ENCODE peak calls at places on chromosomes 6 and 20, in six cellular contexts. X is neuronal stem cell, J is IMR-90, A is H9, C is mesendoderm, D is H1. N is an unnamed sample.
A peak's percentile ranks its signal among the peaks of the same experiment; 100 is the strongest.

GRCh38 chr6:141986457-141986856 is 146.3 kb upstream of the GJE1 start:
- DNase-seq in X (peak; percentile 21), J (no peak), A (no peak), C (peak; percentile 91), D (no peak), N (no peak)

GRCh38 chr6:168033791-168034190 is 36.3 kb downstream of the KIF25 start:
- DNase-seq in X (no peak), J (no peak), A (no peak), C (no peak), D (no peak), N (no peak)

GRCh38 chr6:5351552-5351951 is 90.2 kb downstream of the FARS2 start:
- DNase-seq in X (no peak), J (no peak), A (no peak), C (no peak), D (no peak), N (no peak)

GRCh38 chr6:9554806-9555205 is 860.1 kb downstream of the TFAP2A start:
- DNase-seq in X (no peak), J (no peak), A (no peak), C (no peak), D (no peak), N (peak; percentile 16)

GRCh38 chr20:62774762-62775161 is 21.5 kb upstream of the MRGBP start:
- DNase-seq in X (no peak), J (no peak), A (no peak), C (no peak), D (no peak), N (no peak)

GRCh38 chr6:44086931-44087574 is 40.2 kb downstream of the MRPL14 start:
- DNase-seq in X (no peak), J (no peak), A (no peak), C (no peak), D (no peak), N (no peak)

GRCh38 chr6:100461273-100461919 is 3.3 kb downstream of the SIM1 start:
- DNase-seq in X (peak; percentile 59), J (no peak), A (peak; percentile 69), C (peak; percentile 60), D (peak; percentile 76), N (peak; percentile 41)

GRCh38 chr20:52056203-52057062 is 135.1 kb downstream of the ZFP64 start:
- DNase-seq in X (no peak), J (peak; percentile 95), A (no peak), C (no peak), D (no peak), N (peak; percentile 54)

GRCh38 chr6:146388736-146389364 is 154.8 kb upstream of the RAB32 start:
- DNase-seq in X (peak; percentile 73), J (no peak), A (no peak), C (no peak), D (no peak), N (no peak)

GRCh38 chr6:159951772-159952171 is 17.1 kb upstream of the IGF2R start:
- DNase-seq in X (no peak), J (no peak), A (no peak), C (no peak), D (no peak), N (no peak)

GRCh38 chr20:57440678-57441509 is 49.7 kb downstream of the RBM38 start:
- DNase-seq in X (no peak), J (peak; percentile 66), A (peak; percentile 53), C (peak; percentile 52), D (no peak), N (no peak)

GRCh38 chr20:53468583-53468982 is 125.1 kb downstream of the ZNF217 start:
- DNase-seq in X (no peak), J (no peak), A (no peak), C (no peak), D (no peak), N (peak; percentile 9)

DNA sequence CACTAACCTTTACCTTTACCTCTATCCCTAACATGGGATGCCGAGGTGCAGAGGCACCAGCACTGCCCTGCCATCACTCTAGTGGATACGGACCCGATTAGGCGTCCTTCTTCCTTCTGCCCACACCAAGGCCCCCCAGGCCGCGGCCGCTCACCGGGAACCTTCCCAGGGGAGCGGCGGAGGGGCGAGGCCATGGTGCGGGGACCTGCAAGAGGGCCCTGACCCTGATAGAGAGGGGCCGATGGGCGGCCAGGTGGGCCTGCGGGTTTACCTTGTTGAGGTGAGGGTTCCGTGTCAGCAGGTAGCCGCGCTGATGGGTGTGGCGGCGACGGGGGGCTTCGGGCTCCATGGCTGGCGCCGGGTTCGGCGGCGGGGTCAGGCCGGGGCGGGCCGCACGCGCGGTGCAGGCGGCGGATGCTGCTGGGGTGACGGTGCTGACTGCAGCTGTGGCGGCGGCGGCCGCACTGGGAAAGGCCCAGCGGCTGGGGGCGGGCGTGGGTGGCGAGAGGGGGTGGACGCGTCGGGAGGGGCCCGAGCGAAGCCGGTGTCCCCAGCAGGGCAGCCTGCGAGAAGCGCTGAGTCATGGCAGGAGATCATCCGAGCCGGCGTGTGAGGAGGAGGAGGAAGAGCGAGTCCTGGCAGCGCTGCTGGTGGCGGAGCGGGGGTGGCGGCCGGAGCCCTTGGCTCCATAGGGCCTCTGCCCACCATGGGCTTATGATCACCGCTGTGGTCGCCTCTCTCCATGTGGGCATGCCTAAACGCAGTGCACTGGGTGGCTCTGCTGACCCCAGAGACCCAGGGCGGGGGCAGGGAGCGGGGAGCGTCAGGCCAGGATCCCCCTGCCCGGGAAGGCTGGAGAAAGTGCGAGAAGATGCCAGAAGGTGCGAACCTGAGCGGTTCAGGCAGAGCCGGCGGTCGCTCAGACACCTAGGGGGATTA is at the start of gene ME1:
- DNase-seq in X (peak; percentile 52), J (peak; percentile 86), A (peak; percentile 83), C (peak; percentile 90), D (peak; percentile 72), N (peak; percentile 93)
- H3K9ac ChIP-seq in X (peak within 1 kb of the TSS; percentile 92), J (peak within 1 kb of the TSS; percentile 93), A (peak within 1 kb of the TSS; percentile 1), C (peak within 1 kb of the TSS; percentile 83), D (peak within 1 kb of the TSS; percentile 27), N (peak within 1 kb of the TSS; percentile 86)

GRCh38 chr6:154514481-154514880 is 4.0 kb upstream of the CNKSR3 start:
- DNase-seq in X (no peak), J (no peak), A (no peak), C (no peak), D (no peak), N (no peak)

GRCh38 chr6:154513601-154514320 is 3.3 kb upstream of the CNKSR3 start:
- DNase-seq in X (no peak), J (no peak), A (no peak), C (peak; percentile 81), D (no peak), N (peak; percentile 30)

GRCh38 chr6:154511735-154512097 is 1.2 kb upstream of the CNKSR3 start:
- DNase-seq in X (no peak), J (no peak), A (no peak), C (no peak), D (no peak), N (no peak)

GRCh38 chr6:154510144-154510905 is at the start of gene CNKSR3:
- DNase-seq in X (peak; percentile 96), J (peak; percentile 95), A (peak; percentile 97), C (peak; percentile 95), D (peak; percentile 87), N (peak; percentile 95)

GRCh38 chr6:154512214-154512613 is 1.7 kb upstream of the CNKSR3 start:
- DNase-seq in X (no peak), J (no peak), A (no peak), C (no peak), D (no peak), N (no peak)
- H3K4me2 ChIP-seq in X (no peak overlapping the region), J (no peak overlapping the region), A (no peak overlapping the region), C (no peak overlapping the region), D (no peak overlapping the region), N (peak overlapping the region; percentile 6)

DNA sequence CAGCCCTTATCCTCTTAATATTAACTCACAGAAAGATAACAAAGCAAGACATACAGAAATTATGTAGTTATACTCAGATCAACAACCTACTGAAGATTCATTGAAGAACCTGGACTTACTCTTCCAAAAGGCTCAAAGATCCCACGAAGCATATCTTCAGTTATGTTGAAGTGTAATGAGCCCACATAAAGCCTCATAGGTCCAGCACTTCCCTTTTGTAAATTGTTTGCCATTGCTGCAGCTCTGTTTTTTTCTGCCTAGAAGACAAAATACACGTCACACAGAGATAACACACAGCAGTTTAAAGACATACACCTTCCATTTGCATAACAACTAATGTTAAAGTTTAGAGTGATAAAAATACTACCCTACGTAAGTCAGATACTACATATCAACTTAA is 20.4 kb downstream of the RBM39 start:
- DNase-seq in X (no peak), J (no peak), A (no peak), C (no peak), D (no peak), N (no peak)
- H2BK15ac ChIP-seq in X (no peak overlapping the region), J (no peak overlapping the region), A (no peak overlapping the region), C (no peak overlapping the region), D (no peak overlapping the region), N (no peak overlapping the region)

DNA sequence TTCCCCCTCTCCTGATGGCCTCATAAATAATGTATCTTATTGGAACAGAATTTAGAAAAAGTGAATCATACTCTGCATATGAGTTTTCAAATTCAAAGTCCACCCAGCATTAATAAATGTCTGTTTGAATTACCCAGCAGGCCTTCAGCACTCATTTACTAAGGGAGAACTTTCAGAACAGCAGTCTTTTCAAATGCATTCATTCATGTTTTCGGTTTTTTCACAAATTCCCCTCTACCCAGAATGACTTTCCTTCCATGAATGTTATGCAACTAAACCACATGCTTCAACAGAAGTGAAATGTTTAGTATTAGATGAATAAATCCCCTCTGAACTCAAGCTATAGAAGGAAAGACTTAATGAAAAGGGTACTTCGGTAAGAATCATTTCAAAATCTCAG is 92.4 kb downstream of the RTN4IP1 start:
- DNase-seq in X (no peak), J (peak; percentile 41), A (no peak), C (no peak), D (no peak), N (no peak)
- H3K9ac ChIP-seq in X (no peak overlapping the region), J (no peak overlapping the region), A (no peak overlapping the region), C (no peak overlapping the region), D (no peak overlapping the region), N (no peak overlapping the region)

GRCh38 chr20:10675456-10675848 is 1.7 kb upstream of the JAG1 start:
- DNase-seq in X (no peak), J (no peak), A (no peak), C (no peak), D (no peak), N (no peak)
- H3K4me2 ChIP-seq in X (peak overlapping the region; percentile 95), J (peak overlapping the region; percentile 90), A (peak overlapping the region; percentile 73), C (no peak overlapping the region), D (peak overlapping the region; percentile 82), N (no peak overlapping the region)

GRCh38 chr6:162489406-162489976 is 238.1 kb downstream of the PRKN start:
- DNase-seq in X (no peak), J (no peak), A (no peak), C (no peak), D (no peak), N (no peak)

GRCh38 chr6:162488444-162488843 is 239.1 kb downstream of the PRKN start:
- DNase-seq in X (no peak), J (no peak), A (no peak), C (no peak), D (no peak), N (no peak)

GRCh38 chr6:162497371-162497770 is 230.2 kb downstream of the PRKN start:
- DNase-seq in X (no peak), J (no peak), A (no peak), C (no peak), D (no peak), N (no peak)

GRCh38 chr6:162493917-162494316 is 233.6 kb downstream of the PRKN start:
- DNase-seq in X (no peak), J (no peak), A (no peak), C (peak; percentile 23), D (no peak), N (no peak)

GRCh38 chr6:162491637-162492036 is 235.9 kb downstream of the PRKN start:
- DNase-seq in X (no peak), J (no peak), A (no peak), C (no peak), D (no peak), N (no peak)
- H2BK15ac ChIP-seq in X (no peak overlapping the region), J (no peak overlapping the region), A (no peak overlapping the region), C (no peak overlapping the region), D (no peak overlapping the region), N (no peak overlapping the region)